ENCODE peak calls at places on chromosomes 2 and 18, in four cellular contexts. One of them, this sample, is unnamed.

GRCh38 chr2:88838165-88838635 is 146.7 kb downstream of the RPIA start:
- DNase-seq in K562: no peak
- DNase-seq in SK-N-SH: no peak
- DNase-seq in HepG2: no peak
- DNase-seq in this sample: no peak

GRCh38 chr2:187890690-187891089 is 336.5 kb upstream of the TFPI start:
- DNase-seq in K562: no peak
- DNase-seq in SK-N-SH: no peak
- DNase-seq in HepG2: no peak
- DNase-seq in this sample: no peak

GRCh38 chr2:44470151-44470550 is 108.4 kb downstream of the CAMKMT start:
- DNase-seq in K562: no peak
- DNase-seq in SK-N-SH: no peak
- DNase-seq in HepG2: no peak
- DNase-seq in this sample: peak; percentile 21

GRCh38 chr2:46569061-46569560 is 89.7 kb downstream of the TMEM247 start:
- DNase-seq in K562: peak; percentile 27
- DNase-seq in SK-N-SH: no peak
- DNase-seq in HepG2: no peak
- DNase-seq in this sample: no peak

GRCh38 chr2:10534514-10535250 is 86.6 kb upstream of the ODC1 start:
- DNase-seq in K562: no peak
- DNase-seq in SK-N-SH: no peak
- DNase-seq in HepG2: peak; percentile 49
- DNase-seq in this sample: no peak

GRCh38 chr2:27442282-27442980 is at the start of gene KRTCAP3:
- DNase-seq in K562: peak; percentile 41
- DNase-seq in SK-N-SH: peak; percentile 58
- DNase-seq in HepG2: no peak
- DNase-seq in this sample: peak; percentile 91

GRCh38 chr18:3596324-3597158 is 146.6 kb downstream of the TGIF1 start:
- DNase-seq in K562: peak; percentile 93
- DNase-seq in SK-N-SH: peak; percentile 69
- DNase-seq in HepG2: peak; percentile 88
- DNase-seq in this sample: no peak

GRCh38 chr2:214193943-214194342 is 216.9 kb upstream of the VWC2L start:
- DNase-seq in K562: no peak
- DNase-seq in SK-N-SH: no peak
- DNase-seq in HepG2: no peak
- DNase-seq in this sample: no peak

GRCh38 chr2:155368934-155369333 is 670.4 kb downstream of the KCNJ3 start:
- DNase-seq in K562: no peak
- DNase-seq in SK-N-SH: no peak
- DNase-seq in HepG2: peak; percentile 12
- DNase-seq in this sample: no peak

GRCh38 chr2:157592983-157593382 is 35.7 kb downstream of the ACVR1C start:
- DNase-seq in K562: no peak
- DNase-seq in SK-N-SH: peak; percentile 23
- DNase-seq in HepG2: peak; percentile 4
- DNase-seq in this sample: no peak

GRCh38 chr2:40105593-40105992 is 326.5 kb upstream of the THUMPD2 start:
- DNase-seq in K562: no peak
- DNase-seq in SK-N-SH: no peak
- DNase-seq in HepG2: no peak
- DNase-seq in this sample: no peak

GRCh38 chr2:161177969-161178368 is 17.7 kb downstream of the TANK start:
- DNase-seq in K562: no peak
- DNase-seq in SK-N-SH: no peak
- DNase-seq in HepG2: no peak
- DNase-seq in this sample: no peak

GRCh38 chr2:86002375-86002774 is 103.3 kb downstream of the POLR1A start:
- DNase-seq in K562: no peak
- DNase-seq in SK-N-SH: no peak
- DNase-seq in HepG2: no peak
- DNase-seq in this sample: no peak

GRCh38 chr2:44937688-44938240 is 3.7 kb upstream of the SIX3 start:
- DNase-seq in K562: no peak
- DNase-seq in SK-N-SH: peak; percentile 90
- DNase-seq in HepG2: no peak
- DNase-seq in this sample: peak; percentile 79

GRCh38 chr2:67596871-67597270 is 199.7 kb downstream of the ETAA1 start:
- DNase-seq in K562: no peak
- DNase-seq in SK-N-SH: no peak
- DNase-seq in HepG2: no peak
- DNase-seq in this sample: no peak

GRCh38 chr2:197433770-197434438 is 924 bp downstream of the SF3B1 start:
- DNase-seq in K562: no peak
- DNase-seq in SK-N-SH: no peak
- DNase-seq in HepG2: no peak
- DNase-seq in this sample: no peak

GRCh38 chr2:127183771-127184170 is 36.3 kb downstream of the CYP27C1 start:
- DNase-seq in K562: no peak
- DNase-seq in SK-N-SH: no peak
- DNase-seq in HepG2: no peak
- DNase-seq in this sample: no peak

GRCh38 chr2:157465554-157465953 is 21.7 kb upstream of the CYTIP start:
- DNase-seq in K562: no peak
- DNase-seq in SK-N-SH: no peak
- DNase-seq in HepG2: no peak
- DNase-seq in this sample: no peak

GRCh38 chr18:77173274-77174030 is 40.9 kb upstream of the MBP start:
- DNase-seq in K562: no peak
- DNase-seq in SK-N-SH: no peak
- DNase-seq in HepG2: no peak
- DNase-seq in this sample: no peak

GRCh38 chr18:644395-645004 is 13.0 kb upstream of the TYMS start:
- DNase-seq in K562: no peak
- DNase-seq in SK-N-SH: no peak
- DNase-seq in HepG2: peak; percentile 58
- DNase-seq in this sample: no peak

GRCh38 chr18:29853126-29853525 is 1189.4 kb downstream of the DSC3 start:
- DNase-seq in K562: no peak
- DNase-seq in SK-N-SH: no peak
- DNase-seq in HepG2: no peak
- DNase-seq in this sample: no peak

GRCh38 chr2:1741851-1742250 is 2.5 kb downstream of the PXDN start:
- DNase-seq in K562: no peak
- DNase-seq in SK-N-SH: no peak
- DNase-seq in HepG2: no peak
- DNase-seq in this sample: no peak

GRCh38 chr2:226984461-226985226 is 148.8 kb downstream of the RHBDD1 start:
- DNase-seq in K562: peak; percentile 37
- DNase-seq in SK-N-SH: no peak
- DNase-seq in HepG2: no peak
- DNase-seq in this sample: no peak

GRCh38 chr2:235713244-235713643 is 219.4 kb downstream of the AGAP1 start:
- DNase-seq in K562: no peak
- DNase-seq in SK-N-SH: no peak
- DNase-seq in HepG2: no peak
- DNase-seq in this sample: no peak

GRCh38 chr2:200439981-200440380 is 69.9 kb downstream of the KCTD18 start:
- DNase-seq in K562: no peak
- DNase-seq in SK-N-SH: no peak
- DNase-seq in HepG2: no peak
- DNase-seq in this sample: no peak

GRCh38 chr2:179005976-179006375 is 44.0 kb downstream of the CCDC141 start:
- DNase-seq in K562: no peak
- DNase-seq in SK-N-SH: no peak
- DNase-seq in HepG2: no peak
- DNase-seq in this sample: no peak

GRCh38 chr2:55721601-55722215 is 28.1 kb upstream of the PNPT1 start:
- DNase-seq in K562: no peak
- DNase-seq in SK-N-SH: no peak
- DNase-seq in HepG2: no peak
- DNase-seq in this sample: no peak

GRCh38 chr18:43392168-43392567 is 114.9 kb upstream of the SYT4 start:
- DNase-seq in K562: no peak
- DNase-seq in SK-N-SH: no peak
- DNase-seq in HepG2: no peak
- DNase-seq in this sample: no peak

GRCh38 chr2:189015378-189015777 is 41.2 kb downstream of the COL3A1 start:
- DNase-seq in K562: no peak
- DNase-seq in SK-N-SH: no peak
- DNase-seq in HepG2: no peak
- DNase-seq in this sample: no peak

GRCh38 chr2:199455533-199456382 is 2.0 kb downstream of the SATB2 start:
- DNase-seq in K562: peak; percentile 82
- DNase-seq in SK-N-SH: no peak
- DNase-seq in HepG2: peak; percentile 80
- DNase-seq in this sample: peak; percentile 69

GRCh38 chr2:74883011-74883410 is 49.1 kb downstream of the HK2 start:
- DNase-seq in K562: no peak
- DNase-seq in SK-N-SH: no peak
- DNase-seq in HepG2: no peak
- DNase-seq in this sample: no peak

DNA sequence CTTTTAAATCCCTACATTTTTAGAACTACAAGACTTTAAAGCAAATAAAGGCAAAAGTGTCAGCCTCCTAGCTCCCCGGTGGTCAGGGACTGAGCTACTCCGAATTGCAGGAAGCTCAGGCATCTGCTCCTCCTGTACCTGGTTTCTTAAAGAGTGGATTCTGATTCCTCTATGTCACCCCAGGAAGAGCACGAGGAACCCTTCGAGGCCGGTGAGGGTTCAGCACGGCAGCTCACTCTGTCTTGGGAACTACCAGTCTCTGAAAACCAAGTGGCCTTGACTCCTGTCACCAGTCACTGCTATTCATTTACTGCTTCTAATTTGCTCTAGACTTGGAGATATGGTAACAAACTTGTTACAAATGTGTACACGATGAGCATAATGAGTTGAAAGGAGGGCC is 2.3 kb downstream of the PER2 start:
- DNase-seq in K562: no peak
- DNase-seq in SK-N-SH: no peak
- DNase-seq in HepG2: no peak
- DNase-seq in this sample: no peak
- TF ChIP-seq FOXJ3 in K562: no peak
- TF ChIP-seq FOXJ3 in SK-N-SH: no peak
- TF ChIP-seq FOXJ3 in HepG2: no peak
- TF ChIP-seq FOXJ3 in this sample: no peak

GRCh38 chr2:70702711-70703395 is 65.1 kb downstream of the ADD2 start:
- DNase-seq in K562: no peak
- DNase-seq in SK-N-SH: no peak
- DNase-seq in HepG2: no peak
- DNase-seq in this sample: no peak

GRCh38 chr2:70707706-70708105 is 60.3 kb downstream of the ADD2 start:
- DNase-seq in K562: no peak
- DNase-seq in SK-N-SH: no peak
- DNase-seq in HepG2: no peak
- DNase-seq in this sample: no peak

GRCh38 chr2:70705160-70705850 is 62.7 kb downstream of the ADD2 start:
- DNase-seq in K562: no peak
- DNase-seq in SK-N-SH: no peak
- DNase-seq in HepG2: no peak
- DNase-seq in this sample: no peak

GRCh38 chr2:70706026-70706795 is 61.8 kb downstream of the ADD2 start:
- DNase-seq in K562: no peak
- DNase-seq in SK-N-SH: no peak
- DNase-seq in HepG2: no peak
- DNase-seq in this sample: no peak

GRCh38 chr2:70703900-70704549 is 64.0 kb downstream of the ADD2 start:
- DNase-seq in K562: peak; percentile 60
- DNase-seq in SK-N-SH: peak; percentile 63
- DNase-seq in HepG2: no peak
- DNase-seq in this sample: no peak
- TF ChIP-seq USF2 in K562: no peak
- TF ChIP-seq USF2 in SK-N-SH: no peak
- TF ChIP-seq USF2 in HepG2: no peak
- TF ChIP-seq USF2 in this sample: no peak

GRCh38 chr18:79479114-79479760 is 83.5 kb downstream of the NFATC1 start:
- DNase-seq in K562: no peak
- DNase-seq in SK-N-SH: no peak
- DNase-seq in HepG2: no peak
- DNase-seq in this sample: no peak

GRCh38 chr18:79476031-79476917 is 80.5 kb downstream of the NFATC1 start:
- DNase-seq in K562: no peak
- DNase-seq in SK-N-SH: no peak
- DNase-seq in HepG2: no peak
- DNase-seq in this sample: no peak

GRCh38 chr18:79476918-79477685 is 81.4 kb downstream of the NFATC1 start:
- DNase-seq in K562: no peak
- DNase-seq in SK-N-SH: no peak
- DNase-seq in HepG2: peak; percentile 40
- DNase-seq in this sample: peak; percentile 3

GRCh38 chr18:79478484-79479113 is 82.9 kb downstream of the NFATC1 start:
- DNase-seq in K562: no peak
- DNase-seq in SK-N-SH: no peak
- DNase-seq in HepG2: no peak
- DNase-seq in this sample: peak; percentile 5

GRCh38 chr18:79477711-79478483 is 82.2 kb downstream of the NFATC1 start:
- DNase-seq in K562: no peak
- DNase-seq in SK-N-SH: no peak
- DNase-seq in HepG2: no peak
- DNase-seq in this sample: peak; percentile 5
- TF ChIP-seq FOXJ3 in K562: no peak
- TF ChIP-seq FOXJ3 in SK-N-SH: no peak
- TF ChIP-seq FOXJ3 in HepG2: no peak
- TF ChIP-seq FOXJ3 in this sample: no peak

GRCh38 chr18:36835927-36836326 is 7.0 kb downstream of the KIAA1328 start:
- DNase-seq in K562: no peak
- DNase-seq in SK-N-SH: no peak
- DNase-seq in HepG2: no peak
- DNase-seq in this sample: no peak
- TF ChIP-seq USF2 in K562: no peak
- TF ChIP-seq USF2 in SK-N-SH: no peak
- TF ChIP-seq USF2 in HepG2: no peak
- TF ChIP-seq USF2 in this sample: no peak

DNA sequence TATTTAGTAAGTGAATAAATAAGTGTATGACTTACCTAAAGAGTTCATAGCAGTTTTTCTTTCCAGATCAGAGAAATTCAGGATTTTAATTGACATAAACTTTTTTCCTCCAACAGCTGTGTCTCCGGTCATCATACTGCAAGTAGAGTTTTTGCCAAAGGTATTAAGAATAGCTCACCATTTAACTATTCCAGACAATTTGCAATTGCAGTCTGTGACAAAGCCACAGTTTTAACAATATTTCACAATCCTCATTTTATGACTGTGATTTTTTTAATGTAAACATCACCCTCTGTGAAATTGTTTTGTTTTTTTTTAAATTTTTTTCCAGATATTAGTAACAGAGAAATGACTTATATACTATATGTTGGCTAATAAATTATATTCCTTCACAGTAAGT is 199.1 kb downstream of the TRIB2 start:
- DNase-seq in K562: no peak
- DNase-seq in SK-N-SH: no peak
- DNase-seq in HepG2: no peak
- DNase-seq in this sample: no peak
- TF ChIP-seq FOXJ3 in K562: no peak
- TF ChIP-seq FOXJ3 in SK-N-SH: no peak
- TF ChIP-seq FOXJ3 in HepG2: no peak
- TF ChIP-seq FOXJ3 in this sample: no peak

GRCh38 chr18:8776544-8776943 is 71.2 kb downstream of the MTCL1 start:
- DNase-seq in K562: no peak
- DNase-seq in SK-N-SH: no peak
- DNase-seq in HepG2: no peak
- DNase-seq in this sample: no peak
- TF ChIP-seq USF2 in K562: no peak
- TF ChIP-seq USF2 in SK-N-SH: no peak
- TF ChIP-seq USF2 in HepG2: no peak
- TF ChIP-seq USF2 in this sample: no peak

GRCh38 chr2:38682008-38682575 is 16.2 kb downstream of the GALM start:
- DNase-seq in K562: no peak
- DNase-seq in SK-N-SH: no peak
- DNase-seq in HepG2: no peak
- DNase-seq in this sample: no peak
- TF ChIP-seq FOXJ3 in K562: no peak
- TF ChIP-seq FOXJ3 in SK-N-SH: no peak
- TF ChIP-seq FOXJ3 in HepG2: no peak
- TF ChIP-seq FOXJ3 in this sample: no peak